ENCODE peak calls at places on chromosome 22, in five cellular contexts. One of them, this sample, is unnamed.

GRCh38 chr22:21951931-21952465 is 650 bp downstream of the PPM1F start:
- DNase-seq in K562: peak; percentile 78
- DNase-seq in HepG2: no peak
- DNase-seq in WTC11: peak; percentile 62
- DNase-seq in GM12878: no peak
- DNase-seq in this sample: no peak

GRCh38 chr22:27192135-27192900 is 534.9 kb downstream of the MIAT start:
- DNase-seq in K562: no peak
- DNase-seq in WTC11: no peak
- DNase-seq in HepG2: no peak
- DNase-seq in GM12878: no peak
- DNase-seq in this sample: no peak

GRCh38 chr22:49517721-49518120 is 310.0 kb downstream of the BRD1 start:
- DNase-seq in GM12878: no peak
- DNase-seq in HepG2: no peak
- DNase-seq in K562: no peak
- DNase-seq in WTC11: no peak
- DNase-seq in this sample: no peak

GRCh38 chr22:49825436-49825835 is 2.2 kb downstream of the BRD1 start:
- DNase-seq in WTC11: no peak
- DNase-seq in K562: no peak
- DNase-seq in HepG2: peak; percentile 34
- DNase-seq in GM12878: no peak
- DNase-seq in this sample: no peak

GRCh38 chr22:28344893-28345292 is 334.7 kb downstream of the TTC28 start:
- DNase-seq in HepG2: no peak
- DNase-seq in K562: no peak
- DNase-seq in GM12878: no peak
- DNase-seq in WTC11: no peak
- DNase-seq in this sample: no peak

GRCh38 chr22:44161673-44162072 is 19.1 kb upstream of the PARVG start:
- DNase-seq in WTC11: no peak
- DNase-seq in HepG2: no peak
- DNase-seq in K562: no peak
- DNase-seq in GM12878: no peak
- DNase-seq in this sample: no peak

GRCh38 chr22:23283591-23284503 is 103.5 kb downstream of the BCR start:
- DNase-seq in WTC11: no peak
- DNase-seq in GM12878: no peak
- DNase-seq in K562: peak; percentile 58
- DNase-seq in HepG2: peak; percentile 90
- DNase-seq in this sample: no peak

GRCh38 chr22:48302657-48303359 is 1524.9 kb downstream of the BRD1 start:
- DNase-seq in WTC11: no peak
- DNase-seq in K562: no peak
- DNase-seq in HepG2: no peak
- DNase-seq in GM12878: no peak
- DNase-seq in this sample: no peak

GRCh38 chr22:24977370-24978230 is 25.1 kb downstream of the KIAA1671 start:
- DNase-seq in GM12878: no peak
- DNase-seq in WTC11: no peak
- DNase-seq in K562: no peak
- DNase-seq in HepG2: no peak
- DNase-seq in this sample: no peak

GRCh38 chr22:48605856-48606255 is 1221.8 kb downstream of the BRD1 start:
- DNase-seq in HepG2: peak; percentile 38
- DNase-seq in WTC11: no peak
- DNase-seq in GM12878: no peak
- DNase-seq in K562: no peak
- DNase-seq in this sample: no peak

GRCh38 chr22:44219101-44219870 is 38.6 kb downstream of the PARVG start:
- DNase-seq in K562: no peak
- DNase-seq in GM12878: no peak
- DNase-seq in HepG2: no peak
- DNase-seq in WTC11: no peak
- DNase-seq in this sample: no peak

GRCh38 chr22:27345681-27346080 is 455.9 kb downstream of the MN1 start:
- DNase-seq in WTC11: no peak
- DNase-seq in K562: no peak
- DNase-seq in HepG2: no peak
- DNase-seq in GM12878: no peak
- DNase-seq in this sample: no peak

GRCh38 chr22:48895831-48896765 is 931.6 kb downstream of the BRD1 start:
- DNase-seq in K562: no peak
- DNase-seq in GM12878: no peak
- DNase-seq in WTC11: no peak
- DNase-seq in HepG2: no peak
- DNase-seq in this sample: no peak

GRCh38 chr22:26835929-26836528 is 178.6 kb downstream of the MIAT start:
- DNase-seq in GM12878: no peak
- DNase-seq in K562: peak; percentile 62
- DNase-seq in HepG2: peak; percentile 26
- DNase-seq in WTC11: peak; percentile 90
- DNase-seq in this sample: peak; percentile 94

GRCh38 chr22:35352214-35353111 is 28.4 kb upstream of the HMOX1 start:
- DNase-seq in GM12878: no peak
- DNase-seq in HepG2: peak; percentile 45
- DNase-seq in K562: peak; percentile 19
- DNase-seq in WTC11: peak; percentile 67
- DNase-seq in this sample: no peak

GRCh38 chr22:49521787-49522224 is 305.9 kb downstream of the BRD1 start:
- DNase-seq in K562: no peak
- DNase-seq in HepG2: no peak
- DNase-seq in GM12878: no peak
- DNase-seq in WTC11: no peak
- DNase-seq in this sample: no peak

GRCh38 chr22:28629420-28630184 is 50.0 kb downstream of the TTC28 start:
- DNase-seq in HepG2: peak; percentile 4
- DNase-seq in K562: peak; percentile 11
- DNase-seq in WTC11: no peak
- DNase-seq in GM12878: no peak
- DNase-seq in this sample: no peak

GRCh38 chr22:41551882-41552582 is 7.8 kb upstream of the POLR3H start:
- DNase-seq in GM12878: no peak
- DNase-seq in HepG2: no peak
- DNase-seq in WTC11: no peak
- DNase-seq in K562: no peak
- DNase-seq in this sample: no peak

GRCh38 chr22:26845016-26845728 is 187.8 kb downstream of the MIAT start:
- DNase-seq in HepG2: no peak
- DNase-seq in WTC11: no peak
- DNase-seq in K562: no peak
- DNase-seq in GM12878: no peak
- DNase-seq in this sample: no peak

GRCh38 chr22:33332538-33332937 is 274.4 kb upstream of the SYN3 start:
- DNase-seq in WTC11: no peak
- DNase-seq in K562: no peak
- DNase-seq in GM12878: no peak
- DNase-seq in HepG2: no peak
- DNase-seq in this sample: no peak

GRCh38 chr22:33923660-33924246 is 3.5 kb upstream of the LARGE1 start:
- DNase-seq in K562: peak; percentile 28
- DNase-seq in GM12878: no peak
- DNase-seq in WTC11: peak; percentile 75
- DNase-seq in HepG2: peak; percentile 67
- DNase-seq in this sample: no peak

GRCh38 chr22:44098966-44099530 is 74.9 kb downstream of the PARVB start:
- DNase-seq in HepG2: no peak
- DNase-seq in K562: no peak
- DNase-seq in WTC11: no peak
- DNase-seq in GM12878: no peak
- DNase-seq in this sample: no peak

GRCh38 chr22:32820131-32820882 is 18.8 kb downstream of the TIMP3 start:
- DNase-seq in WTC11: no peak
- DNase-seq in K562: no peak
- DNase-seq in GM12878: no peak
- DNase-seq in HepG2: no peak
- DNase-seq in this sample: no peak

GRCh38 chr22:50314455-50315288 is 7.2 kb upstream of the PLXNB2 start:
- DNase-seq in HepG2: no peak
- DNase-seq in K562: peak; percentile 61
- DNase-seq in GM12878: peak; percentile 84
- DNase-seq in WTC11: no peak
- DNase-seq in this sample: peak; percentile 59

GRCh38 chr22:24099661-24100060 is 81.6 kb upstream of the SUSD2 start:
- DNase-seq in K562: no peak
- DNase-seq in WTC11: no peak
- DNase-seq in HepG2: no peak
- DNase-seq in GM12878: no peak
- DNase-seq in this sample: no peak

GRCh38 chr22:50260801-50261614 is 475 bp downstream of the MAPK12 start:
- DNase-seq in K562: peak; percentile 59
- DNase-seq in HepG2: no peak
- DNase-seq in WTC11: peak; percentile 43
- DNase-seq in GM12878: no peak
- DNase-seq in this sample: peak; percentile 72

DNA sequence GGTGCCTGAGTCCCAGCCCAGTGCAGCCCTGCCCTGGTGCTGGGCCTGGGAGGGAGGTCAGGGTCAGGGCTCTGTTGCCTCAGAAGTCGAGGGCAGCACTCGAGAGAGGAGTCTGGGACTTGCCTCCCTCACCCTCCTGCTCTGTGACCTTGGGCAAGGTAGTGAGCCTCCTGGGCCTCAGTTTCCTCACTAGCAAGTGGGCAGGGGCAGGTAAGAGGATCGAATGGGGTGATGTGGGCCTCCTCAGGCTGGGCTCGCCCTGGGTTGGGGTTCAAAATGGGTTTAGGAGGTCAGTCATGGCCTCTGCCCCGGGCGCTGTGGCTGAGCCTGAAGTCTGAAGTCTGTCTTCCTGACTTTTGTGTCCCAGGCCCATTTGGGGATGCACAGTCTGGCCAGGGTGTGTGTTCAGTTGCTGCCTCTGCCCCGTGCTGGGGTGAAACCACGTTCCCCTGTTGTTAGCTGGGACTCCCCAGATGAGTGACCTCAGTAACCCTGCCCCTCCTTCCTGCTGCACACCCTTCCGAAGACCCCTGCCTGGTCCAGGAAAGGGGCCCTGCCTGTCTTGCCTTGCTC is 40.9 kb upstream of the CELSR1 start:
- DNase-seq in WTC11: no peak
- DNase-seq in HepG2: no peak
- DNase-seq in GM12878: no peak
- DNase-seq in K562: no peak
- DNase-seq in this sample: no peak
- TF ChIP-seq MAX in WTC11: no peak
- TF ChIP-seq MAX in HepG2: no peak
- TF ChIP-seq MAX in GM12878: no peak
- TF ChIP-seq MAX in K562: no peak
- TF ChIP-seq MAX in this sample: no peak

DNA sequence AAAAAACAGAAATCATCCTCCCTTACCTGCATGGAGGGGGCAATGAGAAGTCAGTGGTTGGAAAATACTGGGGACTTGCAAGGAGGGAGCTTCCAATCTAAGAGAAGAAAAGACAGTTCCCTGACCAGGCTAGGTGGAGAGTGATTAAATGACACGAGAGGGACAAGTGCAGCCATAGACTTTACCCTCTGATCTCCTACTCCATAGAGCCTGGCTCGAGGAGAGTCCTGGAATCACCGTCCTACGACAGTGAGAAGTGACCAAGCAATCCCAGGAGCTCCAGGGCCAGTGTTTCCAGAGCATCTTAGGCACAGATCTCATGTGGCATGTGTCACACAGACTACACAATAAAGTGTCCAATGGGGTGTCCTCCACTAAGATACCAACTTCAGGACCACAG is 25.7 kb downstream of the MYH9 start:
- DNase-seq in WTC11: no peak
- DNase-seq in HepG2: no peak
- DNase-seq in K562: no peak
- DNase-seq in GM12878: no peak
- DNase-seq in this sample: no peak
- TF ChIP-seq CREB1 in WTC11: no peak
- TF ChIP-seq CREB1 in HepG2: no peak
- TF ChIP-seq CREB1 in K562: no peak
- TF ChIP-seq CREB1 in GM12878: no peak
- TF ChIP-seq CREB1 in this sample: no peak

GRCh38 chr22:30420401-30421178 is 5.0 kb upstream of the MTFP1 start:
- DNase-seq in WTC11: no peak
- DNase-seq in HepG2: no peak
- DNase-seq in K562: peak; percentile 32
- DNase-seq in GM12878: no peak
- DNase-seq in this sample: no peak
- TF ChIP-seq MAX in WTC11: no peak
- TF ChIP-seq MAX in HepG2: no peak
- TF ChIP-seq MAX in K562: no peak
- TF ChIP-seq MAX in GM12878: no peak
- TF ChIP-seq MAX in this sample: no peak

GRCh38 chr22:38506118-38506962 is at the start of gene DDX17:
- DNase-seq in K562: peak; percentile 89
- DNase-seq in WTC11: peak; percentile 91
- DNase-seq in GM12878: peak; percentile 92
- DNase-seq in HepG2: peak; percentile 94
- DNase-seq in this sample: peak; percentile 96

GRCh38 chr22:38505595-38506117 is 455 bp downstream of the DDX17 start:
- DNase-seq in GM12878: no peak
- DNase-seq in K562: peak; percentile 66
- DNase-seq in HepG2: no peak
- DNase-seq in WTC11: peak; percentile 43
- DNase-seq in this sample: no peak

GRCh38 chr22:38503021-38503420 is 3.1 kb downstream of the DDX17 start:
- DNase-seq in K562: no peak
- DNase-seq in GM12878: no peak
- DNase-seq in HepG2: no peak
- DNase-seq in WTC11: no peak
- DNase-seq in this sample: no peak

GRCh38 chr22:38501797-38502672 is 4.1 kb downstream of the DDX17 start:
- DNase-seq in GM12878: no peak
- DNase-seq in WTC11: no peak
- DNase-seq in K562: no peak
- DNase-seq in HepG2: no peak
- DNase-seq in this sample: no peak

DNA sequence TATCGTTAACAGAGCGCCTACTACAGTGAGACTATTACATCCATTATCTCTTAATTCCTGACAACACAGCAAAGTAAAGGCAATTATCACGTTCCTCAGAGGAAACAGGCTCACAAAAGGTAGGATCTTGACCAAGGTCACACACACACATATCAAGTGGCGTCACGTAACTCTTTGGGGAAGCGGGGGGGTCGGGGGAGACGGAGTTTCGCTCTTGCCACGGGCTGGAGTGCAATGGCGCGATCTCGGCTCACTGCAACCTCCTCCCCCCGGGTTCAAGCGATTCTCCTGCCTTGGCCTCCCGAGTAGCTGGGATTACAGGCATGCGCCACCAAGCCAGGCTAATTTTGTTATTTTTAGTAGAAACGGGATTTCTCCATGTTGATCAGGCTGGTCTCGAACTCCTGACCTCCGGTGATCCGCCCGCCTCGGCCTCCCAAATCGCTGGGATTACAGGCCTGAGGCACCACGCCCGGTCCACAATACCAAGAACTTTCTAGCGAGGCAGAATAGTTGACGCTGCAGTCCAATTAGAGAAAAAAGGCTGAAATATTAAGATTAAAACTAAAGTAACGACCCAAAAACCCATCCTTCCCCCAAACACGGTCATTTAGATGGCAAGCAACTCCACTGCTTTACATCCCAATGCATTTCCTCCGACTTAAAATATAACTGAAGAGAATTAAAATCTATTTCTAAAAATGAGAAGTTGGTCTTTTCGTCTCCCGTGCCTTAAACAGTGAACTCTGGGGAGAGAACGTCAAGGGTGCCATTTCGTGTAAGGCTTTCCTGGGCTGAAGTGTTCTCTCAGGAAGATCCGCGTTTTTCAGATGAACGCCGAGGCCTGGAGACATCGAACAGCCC is 1.1 kb downstream of the DDX17 start:
- DNase-seq in GM12878: no peak
- DNase-seq in WTC11: no peak
- DNase-seq in HepG2: peak; percentile 53
- DNase-seq in K562: peak; percentile 62
- DNase-seq in this sample: no peak
- TF ChIP-seq CREB1 in GM12878: peak; percentile 79
- TF ChIP-seq CREB1 in WTC11: no peak
- TF ChIP-seq CREB1 in HepG2: no peak
- TF ChIP-seq CREB1 in K562: peak; percentile 34
- TF ChIP-seq CREB1 in this sample: peak; percentile 30

This sample was measured in H1.